ENCODE peak calls at places on chromosomes 2 and 18, in ten cellular contexts. C is HepG2, Z is stomach, Q is sigmoid colon, K is ovary, L is transverse colon, H is K562, V is esophagus muscularis mucosa, Y is SK-N-SH, U is A549. N is an unnamed sample.
A peak's percentile ranks its signal among the peaks of the same experiment; 100 is the strongest.

GRCh38 chr2:101736861-101737291 is 39.4 kb downstream of the MAP4K4 start:
- DNase-seq in C (no peak), Z (no peak), Q (no peak), K (no peak), L (no peak), H (no peak), V (no peak), Y (no peak), U (no peak), N (peak; percentile 15)

GRCh38 chr2:55151721-55152433 is 80.2 kb downstream of the CLHC1 start:
- DNase-seq in C (no peak), Z (no peak), Q (no peak), K (no peak), L (no peak), H (no peak), V (no peak), Y (no peak), U (no peak), N (no peak)

GRCh38 chr2:108382196-108382595 is 4.4 kb downstream of the SULT1C4 start:
- DNase-seq in C (no peak), Z (no peak), Q (no peak), K (no peak), L (no peak), H (no peak), V (no peak), Y (no peak), U (no peak), N (no peak)

GRCh38 chr2:2054363-2054882 is 276.7 kb downstream of the MYT1L start:
- DNase-seq in C (no peak), Z (no peak), Q (no peak), K (no peak), L (no peak), H (no peak), V (no peak), Y (no peak), U (no peak), N (no peak)

GRCh38 chr18:57091231-57091630 is 55.7 kb upstream of the BOD1L2 start:
- DNase-seq in C (no peak), Z (no peak), Q (no peak), K (no peak), L (no peak), H (no peak), V (no peak), Y (no peak), U (no peak), N (no peak)

GRCh38 chr2:3420076-3420848 is 40.8 kb downstream of the TRAPPC12 start:
- DNase-seq in C (no peak), Z (no peak), Q (no peak), K (no peak), L (no peak), H (no peak), V (peak; percentile 39), Y (no peak), U (no peak), N (no peak)

GRCh38 chr18:77135339-77136075 is 2.9 kb upstream of the MBP start:
- DNase-seq in C (no peak), Z (no peak), Q (no peak), K (no peak), L (no peak), H (no peak), V (no peak), Y (no peak), U (no peak), N (no peak)

GRCh38 chr18:50879302-50880107 is 587 bp downstream of the ME2 start:
- DNase-seq in C (peak; percentile 18), Z (peak; percentile 43), Q (no peak), K (no peak), L (peak; percentile 41), H (peak; percentile 5), V (no peak), Y (no peak), U (peak; percentile 38), N (no peak)

DNA sequence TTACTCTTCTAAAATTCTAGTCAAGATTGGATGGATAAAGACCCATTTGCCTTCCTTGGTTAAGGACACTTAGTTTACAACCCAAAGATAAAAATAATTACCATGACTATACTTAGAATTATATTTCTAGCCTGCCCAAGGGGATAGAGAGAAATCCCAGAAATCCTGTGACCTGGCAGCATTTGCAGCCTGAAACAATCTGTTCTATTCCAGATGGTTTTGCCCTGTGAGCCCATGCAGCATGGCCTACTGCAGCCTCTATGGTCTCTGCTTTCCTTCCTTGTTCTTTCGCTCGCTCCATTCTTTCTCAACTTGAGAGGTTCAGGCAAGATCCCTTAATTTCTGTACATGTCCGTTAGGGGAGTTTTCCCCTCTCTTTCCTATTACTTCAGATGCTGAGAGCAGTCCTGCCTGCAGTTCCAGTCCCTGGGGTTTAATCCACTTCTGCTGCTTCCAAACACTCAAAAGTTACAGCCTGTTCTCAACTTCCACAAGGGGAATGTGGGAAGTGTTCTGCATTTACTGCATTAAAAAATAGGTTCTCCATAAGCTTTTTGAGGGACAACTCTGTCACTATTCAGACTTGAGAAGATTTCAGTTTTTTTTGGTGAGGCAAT is 80.2 kb downstream of the CDCA7 start:
- DNase-seq in C (no peak), Z (no peak), Q (no peak), K (no peak), L (no peak), H (no peak), V (no peak), Y (no peak), U (no peak), N (no peak)
- H3K4me3 ChIP-seq in C (no peak overlapping the region), Z (no peak overlapping the region), Q (no peak overlapping the region), K (no peak overlapping the region), L (no peak overlapping the region), H (no peak overlapping the region), V (no peak overlapping the region), Y (no peak overlapping the region), U (no peak overlapping the region), N (no peak overlapping the region)

GRCh38 chr2:112031916-112032582 is 23.0 kb upstream of the TMEM87B start:
- DNase-seq in C (no peak), Z (no peak), Q (no peak), K (no peak), L (no peak), H (no peak), V (peak; percentile 87), Y (no peak), U (no peak), N (no peak)

GRCh38 chr2:112031473-112031872 is 23.6 kb upstream of the TMEM87B start:
- DNase-seq in C (no peak), Z (no peak), Q (peak; percentile 69), K (peak; percentile 41), L (no peak), H (no peak), V (peak; percentile 57), Y (no peak), U (no peak), N (no peak)

GRCh38 chr2:112034924-112035323 is 20.1 kb upstream of the TMEM87B start:
- DNase-seq in C (no peak), Z (no peak), Q (no peak), K (no peak), L (no peak), H (no peak), V (no peak), Y (no peak), U (no peak), N (no peak)

GRCh38 chr2:112032615-112033457 is 22.2 kb upstream of the TMEM87B start:
- DNase-seq in C (no peak), Z (peak; percentile 45), Q (peak; percentile 81), K (peak; percentile 46), L (peak; percentile 35), H (no peak), V (peak; percentile 88), Y (no peak), U (no peak), N (peak; percentile 51)

DNA sequence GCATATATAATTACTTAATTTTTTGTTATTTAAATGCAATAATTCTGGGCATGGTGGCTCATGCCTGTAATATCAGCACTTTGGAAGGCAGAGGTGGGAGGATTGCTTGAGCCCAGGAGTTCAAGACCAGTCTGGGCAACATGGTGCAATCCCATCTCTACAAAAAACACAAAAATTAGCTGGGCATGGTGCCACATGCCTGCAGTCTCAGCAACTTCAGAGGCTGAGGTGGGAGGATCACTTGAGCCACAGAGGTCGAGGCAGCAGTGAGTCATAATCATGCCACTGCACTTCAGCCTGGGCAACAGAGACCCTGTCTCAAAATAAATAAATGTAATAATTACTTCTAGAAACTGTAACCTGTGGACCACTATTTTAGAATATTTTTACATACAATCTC is 21.5 kb upstream of the TMEM87B start:
- DNase-seq in C (no peak), Z (no peak), Q (peak; percentile 65), K (no peak), L (no peak), H (no peak), V (no peak), Y (no peak), U (no peak), N (no peak)
- TF ChIP-seq EP300 in C (no peak), Z (no peak), Q (no peak), K (no peak), L (no peak), H (no peak), V (no peak), Y (no peak), U (no peak), N (no peak)

GRCh38 chr2:162113771-162114168 is 38.3 kb downstream of the GCG start:
- DNase-seq in C (peak; percentile 85), Z (no peak), Q (no peak), K (no peak), L (no peak), H (no peak), V (no peak), Y (no peak), U (no peak), N (peak; percentile 61)

GRCh38 chr2:162114291-162114690 is 37.8 kb downstream of the GCG start:
- DNase-seq in C (no peak), Z (no peak), Q (no peak), K (no peak), L (no peak), H (no peak), V (no peak), Y (no peak), U (no peak), N (no peak)

GRCh38 chr2:162111958-162112850 is 38.2 kb upstream of the DPP4 start:
- DNase-seq in C (peak; percentile 76), Z (no peak), Q (no peak), K (no peak), L (no peak), H (no peak), V (no peak), Y (no peak), U (no peak), N (no peak)

GRCh38 chr2:162115076-162115475 is 37.0 kb downstream of the GCG start:
- DNase-seq in C (no peak), Z (no peak), Q (no peak), K (no peak), L (no peak), H (no peak), V (no peak), Y (no peak), U (no peak), N (no peak)

DNA sequence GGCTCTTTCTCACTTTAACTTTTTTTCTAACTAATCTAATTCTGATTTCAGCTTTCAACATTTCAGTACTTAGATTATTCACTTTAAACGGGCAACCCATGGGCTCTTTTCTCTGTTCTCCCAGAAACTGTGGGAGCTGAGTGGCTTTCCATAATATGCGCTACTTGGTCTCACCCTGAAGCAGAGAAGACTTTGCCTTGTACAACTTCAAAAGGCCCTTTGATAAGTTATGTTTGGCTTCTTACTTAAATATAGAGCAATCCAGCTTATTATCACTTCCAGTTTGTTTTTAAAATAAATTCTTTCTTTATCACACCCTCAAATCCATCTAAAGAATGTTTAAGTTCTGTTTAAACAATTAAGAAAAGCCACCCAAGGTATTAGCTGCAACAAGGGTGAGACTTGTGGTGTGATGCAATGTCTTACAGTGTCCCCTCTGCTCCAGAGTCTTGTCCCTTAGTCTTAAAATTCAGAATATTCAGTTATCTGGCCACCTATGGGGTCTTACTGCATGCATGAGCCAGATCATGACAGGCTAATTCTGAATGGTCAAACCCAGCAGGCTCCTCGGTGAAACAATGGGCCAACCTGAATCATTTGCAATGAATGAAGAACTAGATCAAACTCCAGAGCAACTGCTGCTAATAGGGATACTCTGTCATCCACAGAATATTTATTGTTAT is 38.8 kb downstream of the GCG start:
- DNase-seq in C (peak; percentile 51), Z (no peak), Q (no peak), K (no peak), L (no peak), H (no peak), V (no peak), Y (no peak), U (no peak), N (no peak)
- H3K4me1 ChIP-seq in C (peaks cover 70% of the 10 kb centered on the region), Z (peaks cover 7% of the 10 kb centered on the region), Q (peaks cover 3% of the 10 kb centered on the region), K (no peaks in the 10 kb centered on the region), L (peaks cover 6% of the 10 kb centered on the region), H (no peaks in the 10 kb centered on the region), V (peaks cover 21% of the 10 kb centered on the region), Y (peaks cover 3% of the 10 kb centered on the region), U (no peaks in the 10 kb centered on the region), N (no peaks in the 10 kb centered on the region)

GRCh38 chr2:96205238-96205637 is 3.4 kb downstream of the STARD7 start:
- DNase-seq in C (no peak), Z (no peak), Q (no peak), K (no peak), L (no peak), H (no peak), V (no peak), Y (no peak), U (no peak), N (no peak)

GRCh38 chr2:96204836-96205235 is 3.8 kb downstream of the STARD7 start:
- DNase-seq in C (no peak), Z (no peak), Q (no peak), K (no peak), L (no peak), H (no peak), V (no peak), Y (no peak), U (no peak), N (no peak)

GRCh38 chr2:96207778-96208143 is 866 bp downstream of the STARD7 start:
- DNase-seq in C (no peak), Z (no peak), Q (no peak), K (no peak), L (no peak), H (no peak), V (no peak), Y (no peak), U (no peak), N (no peak)

GRCh38 chr2:96207073-96207777 is 1.4 kb downstream of the STARD7 start:
- DNase-seq in C (no peak), Z (no peak), Q (no peak), K (no peak), L (no peak), H (no peak), V (no peak), Y (peak; percentile 39), U (no peak), N (no peak)

GRCh38 chr2:96205888-96206287 is 2.7 kb downstream of the STARD7 start:
- DNase-seq in C (no peak), Z (no peak), Q (no peak), K (no peak), L (no peak), H (no peak), V (no peak), Y (no peak), U (no peak), N (no peak)
- H3K4me3 ChIP-seq in C (peak overlapping the region; percentile 32), Z (no peak overlapping the region), Q (peak overlapping the region; percentile 4), K (no peak overlapping the region), L (no peak overlapping the region), H (peak overlapping the region; percentile 28), V (peak overlapping the region; percentile 33), Y (no peak overlapping the region), U (no peak overlapping the region), N (no peak overlapping the region)

N was measured in tibial nerve.